ENCODE peak calls at places on chromosomes 3 and 15, in eight cellular contexts. P is prostate gland, N is HCT116, F is mucosa of descending colon, O is astrocyte, Q is heart left ventricle, R is GM23338, X is tibial nerve. E is an unnamed sample.

GRCh38 chr15:49331951-49332350 is 91.1 kb upstream of the FGF7 start:
- DNase-seq in R (no peak), X (no peak), P (no peak), O (peak; percentile 16), Q (no peak), F (no peak), N (no peak), E (no peak)

GRCh38 chr3:141625506-141625905 is 112.6 kb upstream of the RNF7 start:
- DNase-seq in X (no peak), Q (no peak), P (no peak), F (no peak), O (no peak), N (no peak), R (no peak), E (peak; percentile 45)

GRCh38 chr3:85781806-85782205 is 823.0 kb downstream of the CADM2 start:
- DNase-seq in P (no peak), X (no peak), R (no peak), N (no peak), Q (no peak), F (no peak), O (peak; percentile 10), E (no peak)

GRCh38 chr3:126399756-126400155 is 5.0 kb downstream of the CFAP100 start:
- DNase-seq in Q (no peak), P (no peak), X (no peak), O (no peak), F (no peak), N (no peak), R (no peak), E (no peak)

GRCh38 chr3:65979731-65980130 is 59.0 kb downstream of the MAGI1 start:
- DNase-seq in P (no peak), O (peak; percentile 64), Q (no peak), R (no peak), F (no peak), X (no peak), N (no peak), E (no peak)

GRCh38 chr3:151400341-151400740 is 15.8 kb upstream of the P2RY12 start:
- DNase-seq in P (no peak), X (no peak), F (no peak), Q (no peak), N (no peak), R (no peak), O (no peak), E (no peak)

GRCh38 chr3:8571256-8571655 is 69.6 kb downstream of the LMCD1 start:
- DNase-seq in F (no peak), N (no peak), P (no peak), X (no peak), Q (no peak), R (no peak), O (no peak), E (no peak)

GRCh38 chr3:63936929-63937328 is 24.7 kb upstream of the SCAANT1 start:
- DNase-seq in F (no peak), X (no peak), P (no peak), Q (no peak), N (no peak), O (no peak), R (no peak), E (no peak)

GRCh38 chr3:161310649-161311423 is 60.5 kb downstream of the SPTSSB start:
- DNase-seq in Q (no peak), R (no peak), N (no peak), F (peak; percentile 38), P (no peak), O (no peak), X (no peak), E (no peak)

GRCh38 chr15:95247068-95247984 is 1016.0 kb downstream of the MCTP2 start:
- DNase-seq in R (no peak), O (peak; percentile 98), N (peak; percentile 92), P (peak; percentile 51), Q (no peak), X (no peak), F (no peak), E (no peak)

GRCh38 chr3:38348903-38349302 is 2.3 kb downstream of the XYLB start:
- DNase-seq in X (no peak), F (no peak), P (no peak), R (no peak), Q (no peak), O (peak; percentile 27), N (no peak), E (no peak)

GRCh38 chr3:110562621-110563020 is 509.0 kb upstream of the NECTIN3 start:
- DNase-seq in O (peak; percentile 18), X (no peak), N (no peak), R (no peak), F (no peak), P (no peak), Q (no peak), E (no peak)

GRCh38 chr15:62063851-62064635 is 2.7 kb upstream of the C2CD4A start:
- DNase-seq in P (no peak), F (no peak), N (no peak), X (no peak), R (no peak), Q (no peak), O (no peak), E (no peak)

GRCh38 chr3:12875857-12876451 is 34.6 kb upstream of the RPL32 start:
- DNase-seq in X (no peak), Q (peak; percentile 68), R (peak; percentile 91), N (no peak), F (peak; percentile 56), P (no peak), O (no peak), E (peak; percentile 80)

GRCh38 chr15:101378356-101378755 is 83.3 kb upstream of the SNRPA1 start:
- DNase-seq in P (no peak), O (no peak), R (no peak), N (no peak), X (no peak), Q (no peak), F (no peak), E (no peak)

GRCh38 chr15:78422571-78423340 is 15.3 kb upstream of the IREB2 start:
- DNase-seq in Q (peak; percentile 59), R (peak; percentile 80), P (peak; percentile 48), N (peak; percentile 47), F (peak; percentile 82), O (peak; percentile 25), X (peak; percentile 28), E (peak; percentile 15)

GRCh38 chr15:98483575-98484130 is 164.7 kb upstream of the IGF1R start:
- DNase-seq in P (no peak), O (no peak), F (no peak), X (no peak), R (no peak), Q (no peak), N (no peak), E (no peak)

GRCh38 chr3:96070682-96071081 is 743.7 kb upstream of the EPHA6 start:
- DNase-seq in X (no peak), F (no peak), N (no peak), O (no peak), R (no peak), Q (no peak), P (no peak), E (no peak)

GRCh38 chr3:23588547-23588946 is 217.2 kb upstream of the UBE2E1 start:
- DNase-seq in F (no peak), X (no peak), R (no peak), N (no peak), Q (no peak), O (no peak), P (no peak), E (no peak)

GRCh38 chr15:74830868-74831267 is 4.4 kb downstream of the CPLX3 start:
- DNase-seq in X (no peak), R (no peak), O (no peak), N (no peak), P (no peak), Q (peak; percentile 80), F (no peak), E (no peak)

GRCh38 chr3:43728947-43729346 is 38.2 kb downstream of the ABHD5 start:
- DNase-seq in O (no peak), N (no peak), Q (no peak), X (no peak), F (no peak), P (no peak), R (no peak), E (no peak)

GRCh38 chr3:48819234-48820221 is 28.1 kb downstream of the PRKAR2A start:
- DNase-seq in R (no peak), P (no peak), Q (no peak), X (no peak), O (no peak), F (no peak), N (no peak), E (no peak)
- H3K4me1 ChIP-seq in R (peaks cover 3% of the 10 kb centered on the region), P (peaks cover 4% of the 10 kb centered on the region), Q (peaks cover 8% of the 10 kb centered on the region), X (peaks cover 23% of the 10 kb centered on the region), O (peaks cover 10% of the 10 kb centered on the region), F (no peaks in the 10 kb centered on the region), N (no peaks in the 10 kb centered on the region), E (peaks cover 10% of the 10 kb centered on the region)

GRCh38 chr3:57093489-57093888 is 33.0 kb downstream of the SPATA12 start:
- DNase-seq in P (no peak), Q (no peak), R (no peak), O (no peak), F (no peak), N (no peak), X (no peak), E (no peak)
- TF ChIP-seq CTCF in P (no peak), Q (no peak), R (peak; percentile 9), O (no peak), F (no peak), N (no peak), X (no peak), E (no peak)

GRCh38 chr3:71533588-71533987 is 49.9 kb downstream of the FOXP1 start:
- DNase-seq in X (no peak), Q (no peak), F (no peak), R (no peak), O (no peak), N (no peak), P (no peak), E (no peak)

GRCh38 chr3:71541313-71541712 is 42.2 kb downstream of the FOXP1 start:
- DNase-seq in N (no peak), R (no peak), O (no peak), P (no peak), X (no peak), Q (no peak), F (no peak), E (no peak)

GRCh38 chr3:71532639-71533395 is 50.7 kb downstream of the FOXP1 start:
- DNase-seq in F (peak; percentile 29), X (peak; percentile 19), O (no peak), P (peak; percentile 59), Q (no peak), R (no peak), N (no peak), E (no peak)

GRCh38 chr3:71536376-71536965 is 47.1 kb downstream of the FOXP1 start:
- DNase-seq in F (no peak), X (no peak), P (no peak), R (no peak), O (peak; percentile 93), N (no peak), Q (no peak), E (no peak)

DNA sequence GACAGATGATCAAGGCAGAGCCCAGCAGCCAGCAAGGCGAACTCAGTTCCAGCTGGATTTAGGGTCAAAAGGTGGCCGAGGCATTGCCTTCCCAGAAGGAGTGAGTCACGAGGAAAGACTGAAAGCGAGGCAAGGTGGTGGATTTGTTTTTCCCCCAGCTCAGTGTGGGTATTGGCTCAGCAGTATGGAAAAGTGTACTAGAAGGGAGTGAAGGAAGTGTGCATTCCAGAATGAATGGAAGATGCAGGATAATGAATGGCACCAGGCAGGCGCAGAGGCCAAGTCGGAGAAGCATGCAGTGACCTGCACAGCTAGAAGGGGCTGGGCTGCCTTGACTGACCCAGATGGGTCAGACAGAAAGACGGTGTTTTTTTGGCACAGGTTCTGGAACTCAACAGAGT is 46.3 kb downstream of the FOXP1 start:
- DNase-seq in Q (no peak), X (no peak), F (no peak), P (no peak), O (peak; percentile 99), N (peak; percentile 15), R (no peak), E (peak; percentile 61)
- H3K4me1 ChIP-seq in Q (no peaks in the 10 kb centered on the region), X (peaks cover 43% of the 10 kb centered on the region), F (peaks cover 23% of the 10 kb centered on the region), P (peaks cover 5% of the 10 kb centered on the region), O (peaks cover 63% of the 10 kb centered on the region), N (peaks cover 27% of the 10 kb centered on the region), R (peaks cover 13% of the 10 kb centered on the region), E (peaks cover 8% of the 10 kb centered on the region)

GRCh38 chr15:31498329-31498728 is 171.7 kb downstream of the KLF13 start:
- DNase-seq in Q (no peak), F (no peak), O (no peak), N (no peak), R (no peak), X (no peak), P (no peak), E (no peak)
- TF ChIP-seq CTCF in Q (no peak), F (no peak), O (no peak), N (no peak), R (no peak), X (no peak), P (no peak), E (no peak)

E was measured in ovary.